ENCODE peak calls at places on chromosomes 3 and 15, in four cellular contexts. One of them, this sample, is unnamed.

GRCh38 chr3:157103280-157103679 is 56.7 kb downstream of the CCNL1 start:
- DNase-seq in nephron progenitor cell: no peak
- DNase-seq in renal cortical epithelial cell: no peak
- DNase-seq in effector CD4-positive, alpha-beta T cell: no peak
- DNase-seq in this sample: no peak

GRCh38 chr3:13783556-13783955 is 96.3 kb downstream of the WNT7A start:
- DNase-seq in nephron progenitor cell: no peak
- DNase-seq in effector CD4-positive, alpha-beta T cell: no peak
- DNase-seq in renal cortical epithelial cell: no peak
- DNase-seq in this sample: no peak

GRCh38 chr3:198043149-198043548 is 83.1 kb downstream of the LMLN start:
- DNase-seq in effector CD4-positive, alpha-beta T cell: no peak
- DNase-seq in renal cortical epithelial cell: no peak
- DNase-seq in nephron progenitor cell: no peak
- DNase-seq in this sample: no peak

GRCh38 chr3:30504939-30505338 is 101.5 kb upstream of the TGFBR2 start:
- DNase-seq in effector CD4-positive, alpha-beta T cell: no peak
- DNase-seq in nephron progenitor cell: no peak
- DNase-seq in renal cortical epithelial cell: no peak
- DNase-seq in this sample: no peak

GRCh38 chr3:150760431-150761200 is 2.4 kb downstream of the SIAH2 start:
- DNase-seq in renal cortical epithelial cell: no peak
- DNase-seq in effector CD4-positive, alpha-beta T cell: peak
- DNase-seq in nephron progenitor cell: no peak
- DNase-seq in this sample: no peak

GRCh38 chr15:66630801-66631351 is 65.1 kb upstream of the LCTL start:
- DNase-seq in effector CD4-positive, alpha-beta T cell: no peak
- DNase-seq in renal cortical epithelial cell: no peak
- DNase-seq in nephron progenitor cell: peak
- DNase-seq in this sample: no peak

GRCh38 chr3:96991812-96992211 is 177.4 kb downstream of the EPHA6 start:
- DNase-seq in nephron progenitor cell: no peak
- DNase-seq in renal cortical epithelial cell: no peak
- DNase-seq in effector CD4-positive, alpha-beta T cell: no peak
- DNase-seq in this sample: no peak

GRCh38 chr15:95266481-95267061 is 1035.2 kb downstream of the MCTP2 start:
- DNase-seq in renal cortical epithelial cell: no peak
- DNase-seq in effector CD4-positive, alpha-beta T cell: no peak
- DNase-seq in nephron progenitor cell: no peak
- DNase-seq in this sample: no peak

GRCh38 chr3:137148917-137149316 is 191.1 kb downstream of the IL20RB start:
- DNase-seq in nephron progenitor cell: no peak
- DNase-seq in renal cortical epithelial cell: no peak
- DNase-seq in effector CD4-positive, alpha-beta T cell: no peak
- DNase-seq in this sample: no peak

GRCh38 chr15:100781061-100781960 is 98.3 kb upstream of the ALDH1A3 start:
- DNase-seq in effector CD4-positive, alpha-beta T cell: no peak
- DNase-seq in nephron progenitor cell: no peak
- DNase-seq in renal cortical epithelial cell: no peak
- DNase-seq in this sample: no peak

GRCh38 chr3:194960446-194961032 is 274.9 kb downstream of the FAM43A start:
- DNase-seq in renal cortical epithelial cell: peak
- DNase-seq in nephron progenitor cell: no peak
- DNase-seq in effector CD4-positive, alpha-beta T cell: no peak
- DNase-seq in this sample: no peak

GRCh38 chr15:57516327-57517026 is 75.2 kb upstream of the MYZAP start:
- DNase-seq in renal cortical epithelial cell: no peak
- DNase-seq in effector CD4-positive, alpha-beta T cell: no peak
- DNase-seq in nephron progenitor cell: no peak
- DNase-seq in this sample: no peak

GRCh38 chr15:33126559-33127290 is 67.8 kb downstream of the FMN1 start:
- DNase-seq in effector CD4-positive, alpha-beta T cell: no peak
- DNase-seq in nephron progenitor cell: peak
- DNase-seq in renal cortical epithelial cell: peak
- DNase-seq in this sample: no peak

GRCh38 chr3:86990734-86991481 is at the start of gene VGLL3:
- DNase-seq in renal cortical epithelial cell: no peak
- DNase-seq in effector CD4-positive, alpha-beta T cell: no peak
- DNase-seq in nephron progenitor cell: peak
- DNase-seq in this sample: no peak

GRCh38 chr3:125615256-125615655 is 20.0 kb upstream of the OSBPL11 start:
- DNase-seq in renal cortical epithelial cell: no peak
- DNase-seq in effector CD4-positive, alpha-beta T cell: no peak
- DNase-seq in nephron progenitor cell: no peak
- DNase-seq in this sample: no peak

GRCh38 chr15:95561463-95561862 is 769.0 kb upstream of the NR2F2 start:
- DNase-seq in effector CD4-positive, alpha-beta T cell: no peak
- DNase-seq in renal cortical epithelial cell: peak
- DNase-seq in nephron progenitor cell: no peak
- DNase-seq in this sample: no peak

GRCh38 chr3:146283796-146284485 is 33.0 kb upstream of the PLSCR4 start:
- DNase-seq in renal cortical epithelial cell: no peak
- DNase-seq in nephron progenitor cell: no peak
- DNase-seq in effector CD4-positive, alpha-beta T cell: no peak
- DNase-seq in this sample: no peak

GRCh38 chr15:49458145-49458544 is 35.1 kb downstream of the FGF7 start:
- DNase-seq in renal cortical epithelial cell: no peak
- DNase-seq in effector CD4-positive, alpha-beta T cell: no peak
- DNase-seq in nephron progenitor cell: no peak
- DNase-seq in this sample: no peak

GRCh38 chr3:113912551-113913246 is 35.1 kb upstream of the ZDHHC23 start:
- DNase-seq in nephron progenitor cell: no peak
- DNase-seq in renal cortical epithelial cell: peak
- DNase-seq in effector CD4-positive, alpha-beta T cell: peak
- DNase-seq in this sample: peak

GRCh38 chr15:80188293-80188692 is 35.5 kb downstream of the FAH start:
- DNase-seq in nephron progenitor cell: no peak
- DNase-seq in renal cortical epithelial cell: no peak
- DNase-seq in effector CD4-positive, alpha-beta T cell: no peak
- DNase-seq in this sample: no peak

This sample was measured in effector memory CD4-positive, alpha-beta T cell.